ENCODE peak calls at places on chromosomes 7 and 10, in eight cellular contexts. H is endothelial cell of umbilical vein, Y is body of pancreas, W is HepG2, V is lower leg skin, M is transverse colon, K is K562, N is ovary. G is an unnamed sample.

GRCh38 chr10:3496138-3496537 is 288.9 kb downstream of the KLF6 start:
- DNase-seq in H (no peak), Y (no peak), W (no peak), V (no peak), M (no peak), K (no peak), N (no peak), G (no peak)

GRCh38 chr7:16801111-16801542 is 3.7 kb downstream of the AGR2 start:
- DNase-seq in H (peak; percentile 57), Y (no peak), W (peak; percentile 27), V (no peak), M (no peak), K (peak; percentile 59), N (no peak), G (peak; percentile 56)

GRCh38 chr10:4285121-4285520 is 500.1 kb upstream of the KLF6 start:
- DNase-seq in H (no peak), Y (no peak), W (no peak), V (no peak), M (no peak), K (no peak), N (no peak), G (no peak)

GRCh38 chr10:70937661-70938060 is 49.3 kb upstream of the PCBD1 start:
- DNase-seq in H (no peak), Y (no peak), W (no peak), V (no peak), M (no peak), K (peak; percentile 30), N (no peak), G (no peak)

GRCh38 chr10:598415-599170 is 90.9 kb downstream of the DIP2C start:
- DNase-seq in H (no peak), Y (no peak), W (no peak), V (no peak), M (no peak), K (no peak), N (no peak), G (no peak)

GRCh38 chr7:158303121-158303520 is 284.5 kb downstream of the PTPRN2 start:
- DNase-seq in H (no peak), Y (no peak), W (no peak), V (no peak), M (no peak), K (no peak), N (no peak), G (no peak)

GRCh38 chr10:33801705-33802104 is 467.2 kb upstream of the NRP1 start:
- DNase-seq in H (no peak), Y (no peak), W (peak; percentile 85), V (no peak), M (no peak), K (no peak), N (no peak), G (no peak)

GRCh38 chr10:33542747-33543505 is 208.5 kb upstream of the NRP1 start:
- DNase-seq in H (peak; percentile 27), Y (no peak), W (no peak), V (no peak), M (no peak), K (no peak), N (no peak), G (no peak)

GRCh38 chr7:2724453-2725177 is 36.6 kb downstream of the AMZ1 start:
- DNase-seq in H (no peak), Y (peak; percentile 2), W (no peak), V (no peak), M (no peak), K (no peak), N (peak; percentile 11), G (no peak)

GRCh38 chr7:108561047-108561619 is 8.4 kb downstream of the THAP5 start:
- DNase-seq in H (no peak), Y (no peak), W (no peak), V (no peak), M (no peak), K (no peak), N (no peak), G (no peak)

GRCh38 chr7:36639826-36640225 is 84.5 kb downstream of the AOAH start:
- DNase-seq in H (no peak), Y (no peak), W (no peak), V (no peak), M (peak; percentile 48), K (no peak), N (no peak), G (no peak)

GRCh38 chr10:70561558-70561957 is 41.0 kb downstream of the PRF1 start:
- DNase-seq in H (no peak), Y (no peak), W (no peak), V (no peak), M (no peak), K (no peak), N (no peak), G (no peak)

GRCh38 chr7:85104432-85105205 is 82.2 kb downstream of the SEMA3D start:
- DNase-seq in H (peak; percentile 80), Y (no peak), W (no peak), V (no peak), M (no peak), K (no peak), N (peak; percentile 22), G (no peak)

GRCh38 chr10:18737841-18738240 is 78.6 kb downstream of the ARL5B start:
- DNase-seq in H (no peak), Y (no peak), W (no peak), V (no peak), M (no peak), K (no peak), N (no peak), G (no peak)

GRCh38 chr7:11373546-11374142 is 400.0 kb downstream of the PHF14 start:
- DNase-seq in H (peak; percentile 38), Y (no peak), W (peak; percentile 15), V (no peak), M (no peak), K (peak; percentile 9), N (no peak), G (no peak)

GRCh38 chr7:142030294-142030693 is 34.6 kb downstream of the MGAM start:
- DNase-seq in H (no peak), Y (no peak), W (peak; percentile 3), V (no peak), M (no peak), K (no peak), N (no peak), G (no peak)

GRCh38 chr10:49441488-49442476 is 45.9 kb upstream of the DRGX start:
- DNase-seq in H (no peak), Y (no peak), W (no peak), V (no peak), M (no peak), K (no peak), N (no peak), G (no peak)

GRCh38 chr10:105706281-105707026 is 1065.4 kb downstream of the SORCS3 start:
- DNase-seq in H (no peak), Y (no peak), W (no peak), V (no peak), M (no peak), K (no peak), N (no peak), G (no peak)

GRCh38 chr10:26438534-26439269 is 561 bp downstream of the APBB1IP start:
- DNase-seq in H (no peak), Y (no peak), W (no peak), V (no peak), M (peak; percentile 31), K (no peak), N (no peak), G (peak; percentile 30)
- TF ChIP-seq POLR2A in H (no peak), Y (no peak), W (no peak), V (no peak), M (no peak), K (no peak), N (no peak), G (no peak)

DNA sequence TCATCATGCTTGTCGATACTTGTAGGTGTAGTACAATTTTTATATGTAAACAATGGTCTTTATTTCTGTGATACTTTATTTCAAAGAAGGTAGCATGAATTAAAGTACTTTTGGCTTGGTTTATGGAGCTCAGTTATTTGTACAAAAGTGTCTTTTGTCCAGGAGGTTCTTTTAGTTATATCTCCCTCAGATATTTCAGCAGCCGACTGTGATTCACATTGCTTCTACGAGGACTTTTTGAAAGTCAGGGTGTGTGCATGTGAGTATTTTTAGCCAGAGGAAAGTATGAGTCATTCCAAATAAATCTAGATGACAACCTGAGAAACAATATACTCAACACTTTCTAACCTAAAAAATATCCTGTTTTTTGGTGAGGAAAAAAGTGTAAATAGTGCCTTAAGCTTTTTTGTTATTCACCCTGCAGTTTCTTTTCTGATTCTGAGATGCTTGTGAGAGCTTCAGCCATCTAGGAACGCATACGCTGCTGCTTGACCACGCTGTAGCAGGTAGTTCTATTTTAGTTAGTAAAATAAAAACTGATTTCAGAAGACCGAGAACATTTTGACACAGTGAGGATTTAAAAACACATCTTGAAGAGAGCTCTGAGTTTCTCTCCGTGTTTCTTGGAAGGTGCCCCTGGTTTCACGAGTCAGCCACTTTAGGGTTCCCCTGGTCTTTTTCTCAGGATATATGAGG is 532 bp upstream of the SUN1 start:
- DNase-seq in H (peak; percentile 93), Y (no peak), W (peak; percentile 35), V (no peak), M (no peak), K (peak; percentile 71), N (peak; percentile 58), G (peak; percentile 15)
- TF ChIP-seq POLR2A in H (no peak), Y (peak; percentile 55), W (no peak), V (no peak), M (no peak), K (no peak), N (peak; percentile 37), G (no peak)

GRCh38 chr7:100126931-100127865 is at the start of gene MBLAC1:
- DNase-seq in H (peak; percentile 88), Y (peak; percentile 93), W (peak; percentile 79), V (peak; percentile 90), M (peak; percentile 94), K (peak; percentile 96), N (peak; percentile 90), G (peak; percentile 98)
- TF ChIP-seq POLR2A in H (peak; percentile 92), Y (peak; percentile 73), W (peak; percentile 78), V (no peak), M (peak; percentile 92), K (peak; percentile 92), N (no peak), G (peak; percentile 71)

GRCh38 chr10:89163265-89163995 is 43.7 kb downstream of the CH25H start:
- DNase-seq in H (no peak), Y (peak; percentile 15), W (no peak), V (peak; percentile 77), M (peak; percentile 41), K (no peak), N (peak; percentile 15), G (no peak)
- TF ChIP-seq POLR2A in H (no peak), Y (no peak), W (no peak), V (no peak), M (no peak), K (no peak), N (no peak), G (no peak)

DNA sequence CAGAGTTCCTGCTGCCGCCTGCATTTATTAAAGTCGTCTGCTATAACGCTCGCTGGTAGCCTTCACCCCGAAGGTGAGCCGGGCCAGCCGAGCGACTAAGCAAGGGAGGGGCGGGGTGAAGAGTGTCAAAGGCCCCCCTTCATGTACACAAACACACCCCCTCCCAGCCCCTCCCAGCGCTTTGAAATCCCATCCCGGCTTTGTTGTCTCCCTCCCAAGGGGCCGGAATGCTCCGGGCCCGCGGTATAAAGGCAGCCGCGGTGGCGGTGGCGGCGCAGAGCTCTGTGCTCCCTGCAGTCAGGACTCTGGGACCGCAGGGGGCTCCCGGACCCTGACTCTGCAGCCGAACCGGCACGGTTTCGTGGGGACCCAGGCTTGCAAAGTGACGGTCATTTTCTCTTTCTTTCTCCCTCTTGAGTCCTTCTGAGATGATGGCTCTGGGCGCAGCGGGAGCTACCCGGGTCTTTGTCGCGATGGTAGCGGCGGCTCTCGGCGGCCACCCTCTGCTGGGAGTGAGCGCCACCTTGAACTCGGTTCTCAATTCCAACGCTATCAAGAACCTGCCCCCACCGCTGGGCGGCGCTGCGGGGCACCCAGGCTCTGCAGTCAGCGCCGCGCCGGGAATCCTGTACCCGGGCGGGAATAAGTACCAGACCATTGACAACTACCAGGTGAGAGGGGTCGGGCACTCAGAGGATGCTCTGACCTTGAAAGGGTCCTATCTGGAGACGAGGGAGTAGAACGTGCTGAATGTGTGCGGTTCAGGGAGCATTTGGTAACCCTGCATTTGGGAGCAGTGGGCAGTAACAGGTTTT is at the start of gene DKK1:
- DNase-seq in H (peak; percentile 89), Y (peak; percentile 75), W (peak; percentile 91), V (peak; percentile 61), M (peak; percentile 77), K (no peak), N (no peak), G (peak; percentile 65)
- TF ChIP-seq POLR2A in H (peak; percentile 99), Y (no peak), W (peak; percentile 95), V (peak; percentile 2), M (no peak), K (no peak), N (no peak), G (no peak)

G was measured in erythroblast.